ENCODE peak calls at places on chromosomes 3 and 15, in six cellular contexts. D is brain microvascular endothelial cell, P is caudate nucleus, Q is NCI-H345, O is NCI-H2029 treated with DMSO at 0.1 percent for 48 hours, K is AG08395. J is an unnamed sample.

GRCh38 chr3:158460929-158461328 is 110.1 kb upstream of the MLF1 start:
- DNase-seq in D (no peak), P (no peak), Q (no peak), O (no peak), K (no peak), J (no peak)

GRCh38 chr3:60772584-60772983 is 478.7 kb downstream of the FHIT start:
- DNase-seq in D (no peak), P (no peak), Q (no peak), O (no peak), K (no peak), J (no peak)

GRCh38 chr15:92715753-92716152 is 60.2 kb upstream of the FAM174B start:
- DNase-seq in D (peak), P (no peak), Q (no peak), O (no peak), K (no peak), J (no peak)

GRCh38 chr3:116260491-116260890 is 184.8 kb downstream of the LSAMP start:
- DNase-seq in D (no peak), P (no peak), Q (no peak), O (no peak), K (no peak), J (no peak)

GRCh38 chr3:195254454-195255175 is 16.3 kb downstream of the XXYLT1 start:
- DNase-seq in D (no peak), P (no peak), Q (no peak), O (no peak), K (no peak), J (no peak)

GRCh38 chr3:48591886-48592518 is 3.1 kb downstream of the COL7A1 start:
- DNase-seq in D (no peak), P (no peak), Q (no peak), O (no peak), K (no peak), J (no peak)

GRCh38 chr3:115239717-115240116 is 92.6 kb upstream of the ZBTB20 start:
- DNase-seq in D (peak), P (peak), Q (peak), O (peak), K (peak), J (peak)

GRCh38 chr15:25058080-25058785 is 103.4 kb downstream of the SNRPN start:
- DNase-seq in D (no peak), P (no peak), Q (no peak), O (no peak), K (no peak), J (no peak)

GRCh38 chr3:17013571-17013970 is 128.8 kb downstream of the PLCL2 start:
- DNase-seq in D (no peak), P (no peak), Q (no peak), O (no peak), K (no peak), J (no peak)

GRCh38 chr3:55686720-55687254 is 199.7 kb upstream of the WNT5A start:
- DNase-seq in D (peak), P (no peak), Q (no peak), O (no peak), K (peak), J (no peak)

GRCh38 chr3:51176923-51177322 is 208.2 kb upstream of the MANF start:
- DNase-seq in D (no peak), P (no peak), Q (no peak), O (no peak), K (no peak), J (no peak)

GRCh38 chr3:278300-279064 is 81.9 kb downstream of the CHL1 start:
- DNase-seq in D (no peak), P (no peak), Q (peak), O (peak), K (no peak), J (no peak)

GRCh38 chr3:116140100-116140689 is 305.1 kb downstream of the LSAMP start:
- DNase-seq in D (no peak), P (no peak), Q (no peak), O (no peak), K (peak), J (peak)

GRCh38 chr3:120497318-120497717 is 46.5 kb upstream of the FSTL1 start:
- DNase-seq in D (peak), P (no peak), Q (no peak), O (no peak), K (peak), J (no peak)

GRCh38 chr3:11391930-11392688 is 119.9 kb downstream of the ATG7 start:
- DNase-seq in D (peak), P (no peak), Q (no peak), O (no peak), K (peak), J (no peak)

GRCh38 chr15:68471552-68471951 is 39.6 kb upstream of the ITGA11 start:
- DNase-seq in D (no peak), P (no peak), Q (no peak), O (no peak), K (no peak), J (peak)

GRCh38 chr3:171813897-171814460 is 3.7 kb upstream of the PLD1 start:
- DNase-seq in D (peak), P (no peak), Q (no peak), O (no peak), K (peak), J (no peak)

GRCh38 chr15:64013179-64014043 is 32.9 kb downstream of the DAPK2 start:
- DNase-seq in D (no peak), P (no peak), Q (no peak), O (no peak), K (no peak), J (no peak)

GRCh38 chr3:111917300-111917699 is 58.2 kb downstream of the PHLDB2 start:
- DNase-seq in D (peak), P (no peak), Q (no peak), O (no peak), K (peak), J (no peak)

GRCh38 chr3:146091397-146091796 is 69.6 kb downstream of the PLOD2 start:
- DNase-seq in D (no peak), P (no peak), Q (no peak), O (no peak), K (no peak), J (no peak)

GRCh38 chr3:114623420-114624046 is 329.7 kb downstream of the TIGIT start:
- DNase-seq in D (no peak), P (no peak), Q (no peak), O (no peak), K (no peak), J (no peak)

GRCh38 chr3:167882057-167882667 is 146.6 kb downstream of the SERPINI1 start:
- DNase-seq in D (peak), P (no peak), Q (peak), O (peak), K (peak), J (peak)

GRCh38 chr3:15768421-15769255 is 29.1 kb downstream of the ANKRD28 start:
- DNase-seq in D (peak), P (no peak), Q (no peak), O (no peak), K (peak), J (peak)

J was measured in NCI-H774.